ENCODE peak calls at places on chromosomes 2 and 18, in seven cellular contexts. C is kidney epithelial cell, I is activated B cell treated with CpG ODN at 0.5 μM for 24 hours, Z is HCT116, P is body of pancreas, Q is GM20000, A is IMR-90. E is an unnamed sample.
A peak's percentile ranks its signal among the peaks of the same experiment; 100 is the strongest.

GRCh38 chr18:13377496-13377895 is 158.9 kb downstream of the LDLRAD4 start:
- DNase-seq in C (peak; percentile 25), I (no peak), Z (no peak), P (no peak), Q (peak; percentile 25), A (peak; percentile 13), E (no peak)

GRCh38 chr2:140863713-140864112 is 1267.1 kb downstream of the LRP1B start:
- DNase-seq in C (peak; percentile 21), I (no peak), Z (peak; percentile 63), P (no peak), Q (peak; percentile 7), A (peak; percentile 69), E (no peak)

GRCh38 chr2:41414486-41415230 is 633.2 kb upstream of the PKDCC start:
- DNase-seq in C (no peak), I (no peak), Z (no peak), P (no peak), Q (peak; percentile 21), A (no peak), E (no peak)

GRCh38 chr2:199901942-199902341 is 9.2 kb upstream of the C2orf69 start:
- DNase-seq in C (no peak), I (no peak), Z (no peak), P (no peak), Q (no peak), A (no peak), E (no peak)

GRCh38 chr2:45746888-45747287 is 95.4 kb downstream of the PRKCE start:
- DNase-seq in C (no peak), I (no peak), Z (no peak), P (no peak), Q (no peak), A (no peak), E (no peak)

GRCh38 chr2:98568161-98568956 is 40.0 kb downstream of the COA5 start:
- DNase-seq in C (no peak), I (no peak), Z (no peak), P (no peak), Q (no peak), A (peak; percentile 63), E (no peak)

GRCh38 chr2:54456526-54457325 is 599 bp downstream of the SPTBN1 start:
- DNase-seq in C (no peak), I (peak; percentile 37), Z (no peak), P (peak; percentile 61), Q (peak; percentile 65), A (peak; percentile 19), E (no peak)

GRCh38 chr2:33437297-33437696 is 39.2 kb upstream of the RASGRP3 start:
- DNase-seq in C (peak; percentile 18), I (no peak), Z (no peak), P (no peak), Q (no peak), A (peak; percentile 97), E (no peak)

GRCh38 chr2:217919781-217920351 is 82.9 kb downstream of the TNS1 start:
- DNase-seq in C (peak; percentile 73), I (no peak), Z (no peak), P (no peak), Q (no peak), A (peak; percentile 91), E (no peak)

GRCh38 chr2:210225461-210225798 is 183 bp upstream of the ACADL start:
- DNase-seq in C (no peak), I (no peak), Z (no peak), P (no peak), Q (no peak), A (no peak), E (peak; percentile 18)

GRCh38 chr2:174764281-174765063 is at the start of gene CHRNA1:
- DNase-seq in C (no peak), I (no peak), Z (no peak), P (no peak), Q (no peak), A (peak; percentile 84), E (no peak)

GRCh38 chr2:31413876-31414550 is 529 bp downstream of the XDH start:
- DNase-seq in C (no peak), I (no peak), Z (no peak), P (no peak), Q (no peak), A (no peak), E (no peak)

GRCh38 chr18:33716061-33716683 is 138.2 kb downstream of the ASXL3 start:
- DNase-seq in C (no peak), I (no peak), Z (no peak), P (no peak), Q (no peak), A (no peak), E (no peak)

GRCh38 chr18:57561728-57562423 is 24.6 kb downstream of the FECH start:
- DNase-seq in C (peak; percentile 16), I (no peak), Z (peak; percentile 16), P (no peak), Q (peak; percentile 67), A (peak; percentile 55), E (no peak)

GRCh38 chr2:26900831-26901321 is 52.9 kb downstream of the DPYSL5 start:
- DNase-seq in C (no peak), I (no peak), Z (no peak), P (no peak), Q (no peak), A (no peak), E (no peak)

DNA sequence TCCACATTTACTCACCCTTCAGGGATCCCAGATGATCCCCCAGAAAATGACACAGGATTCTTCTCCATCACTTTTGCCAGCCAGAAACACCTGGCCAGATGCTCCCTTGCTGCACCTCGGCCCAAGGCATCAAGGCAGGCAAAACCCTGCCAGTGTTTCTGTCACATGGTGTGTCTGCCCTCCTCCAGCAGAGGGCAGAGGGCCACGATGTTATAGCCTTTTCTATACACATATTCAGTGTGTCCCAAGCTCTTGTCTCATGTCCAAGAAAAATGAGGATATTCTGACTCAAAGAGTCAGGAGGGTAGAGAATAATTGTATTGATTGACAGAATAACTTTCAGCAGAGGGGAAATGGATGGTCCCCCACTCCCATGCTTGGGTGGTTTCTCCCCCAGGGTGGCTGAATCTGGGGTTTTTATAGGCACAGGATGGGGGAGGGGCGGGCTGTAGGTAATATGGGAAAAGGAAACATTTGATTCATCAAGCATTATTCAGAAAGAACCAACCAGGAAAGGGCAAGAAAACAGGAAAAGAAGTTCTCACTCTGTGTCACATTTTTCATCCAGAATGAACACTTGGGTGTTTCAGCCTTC is 933.9 kb downstream of the TRIB2 start:
- DNase-seq in C (no peak), I (no peak), Z (no peak), P (no peak), Q (no peak), A (no peak), E (no peak)
- TF ChIP-seq CTCF in C (no peak), I (no peak), Z (no peak), P (no peak), Q (no peak), A (no peak), E (no peak)

GRCh38 chr2:59752512-59752911 is 800.9 kb downstream of the BCL11A start:
- DNase-seq in C (no peak), I (no peak), Z (no peak), P (no peak), Q (no peak), A (no peak), E (no peak)

GRCh38 chr2:59756145-59756544 is 797.3 kb downstream of the BCL11A start:
- DNase-seq in C (no peak), I (no peak), Z (no peak), P (no peak), Q (no peak), A (no peak), E (no peak)

DNA sequence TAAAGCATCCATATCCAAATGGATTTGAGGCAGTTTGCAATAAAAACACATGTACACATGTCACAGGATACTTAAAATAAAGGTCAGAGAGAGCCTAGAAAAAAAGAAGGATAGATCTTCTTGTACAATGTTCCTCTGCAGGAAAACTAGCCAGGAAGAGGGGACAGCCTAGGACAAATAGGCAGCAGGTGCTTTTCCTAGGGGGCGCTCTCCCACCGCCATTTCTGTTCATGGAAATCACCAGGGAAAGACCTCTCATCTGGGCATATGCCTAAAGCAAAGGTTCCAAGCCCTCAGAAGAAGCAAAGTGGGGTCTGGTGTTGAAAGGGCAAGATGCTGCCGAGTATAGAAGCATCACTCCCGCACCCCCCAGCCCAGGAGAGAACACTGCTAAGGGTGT is 799.1 kb downstream of the BCL11A start:
- DNase-seq in C (no peak), I (no peak), Z (no peak), P (peak; percentile 40), Q (no peak), A (no peak), E (no peak)
- TF ChIP-seq CTCF in C (no peak), I (no peak), Z (no peak), P (no peak), Q (peak; percentile 20), A (no peak), E (no peak)

GRCh38 chr2:10785260-10785659 is 27.3 kb downstream of the PDIA6 start:
- DNase-seq in C (no peak), I (no peak), Z (no peak), P (no peak), Q (no peak), A (no peak), E (no peak)

GRCh38 chr2:10784719-10785118 is 27.9 kb downstream of the PDIA6 start:
- DNase-seq in C (no peak), I (no peak), Z (no peak), P (no peak), Q (no peak), A (no peak), E (no peak)

GRCh38 chr2:10788855-10789254 is 23.7 kb downstream of the PDIA6 start:
- DNase-seq in C (no peak), I (no peak), Z (no peak), P (no peak), Q (no peak), A (no peak), E (peak; percentile 40)

GRCh38 chr2:10786240-10786982 is 26.2 kb downstream of the PDIA6 start:
- DNase-seq in C (no peak), I (no peak), Z (no peak), P (no peak), Q (no peak), A (no peak), E (no peak)

GRCh38 chr2:10787176-10787968 is 25.2 kb downstream of the PDIA6 start:
- DNase-seq in C (no peak), I (no peak), Z (no peak), P (peak; percentile 30), Q (peak; percentile 45), A (no peak), E (peak; percentile 42)
- TF ChIP-seq CTCF in C (peak; percentile 12), I (no peak), Z (peak; percentile 53), P (peak; percentile 23), Q (no peak), A (no peak), E (no peak)

GRCh38 chr2:194294156-194294555 is 1362.9 kb upstream of the SLC39A10 start:
- DNase-seq in C (no peak), I (no peak), Z (no peak), P (no peak), Q (no peak), A (no peak), E (no peak)

GRCh38 chr2:194289712-194290346 is 1367.2 kb upstream of the SLC39A10 start:
- DNase-seq in C (no peak), I (no peak), Z (no peak), P (no peak), Q (no peak), A (no peak), E (no peak)

GRCh38 chr2:194291104-194291503 is 1365.9 kb upstream of the SLC39A10 start:
- DNase-seq in C (no peak), I (no peak), Z (no peak), P (no peak), Q (no peak), A (no peak), E (no peak)
- TF ChIP-seq CTCF in C (no peak), I (no peak), Z (no peak), P (no peak), Q (no peak), A (no peak), E (no peak)

E was measured in colonic mucosa.